ENCODE peak calls at places on chromosome 10, in nine cellular contexts. T is uterus; D is CD8-positive, alpha-beta T cell; U is adipocyte; G is tibial artery; S is Peyer's patch; Y is CD4-positive, CD25-positive, alpha-beta regulatory T cell; O is psoas muscle; Q is cardiac muscle cell. R is an unnamed sample.

GRCh38 chr10:129725011-129725410 is 239.1 kb downstream of the EBF3 start:
- DNase-seq in T (no peak), D (peak; percentile 37), U (no peak), G (no peak), S (peak; percentile 36), Y (no peak), O (no peak), Q (no peak), R (no peak)

GRCh38 chr10:133271521-133272300 is 5.0 kb downstream of the ADAM8 start:
- DNase-seq in T (no peak), D (no peak), U (no peak), G (no peak), S (no peak), Y (no peak), O (no peak), Q (no peak), R (no peak)

GRCh38 chr10:77784856-77785255 is 141.7 kb downstream of the DLG5 start:
- DNase-seq in T (no peak), D (no peak), U (peak; percentile 70), G (no peak), S (no peak), Y (no peak), O (no peak), Q (no peak), R (no peak)

GRCh38 chr10:4249841-4250496 is 465.0 kb upstream of the KLF6 start:
- DNase-seq in T (no peak), D (no peak), U (no peak), G (no peak), S (no peak), Y (no peak), O (no peak), Q (no peak), R (no peak)

GRCh38 chr10:94292448-94293118 is 70.2 kb downstream of the NOC3L start:
- DNase-seq in T (peak; percentile 40), D (no peak), U (peak; percentile 60), G (peak; percentile 70), S (no peak), Y (no peak), O (peak; percentile 70), Q (no peak), R (no peak)

GRCh38 chr10:103921750-103922195 is 3.8 kb upstream of the STN1 start:
- DNase-seq in T (no peak), D (no peak), U (no peak), G (no peak), S (peak; percentile 59), Y (peak; percentile 30), O (no peak), Q (peak; percentile 40), R (no peak)

GRCh38 chr10:23656735-23657134 is 217.9 kb downstream of the OTUD1 start:
- DNase-seq in T (no peak), D (no peak), U (no peak), G (no peak), S (no peak), Y (peak; percentile 8), O (no peak), Q (peak; percentile 28), R (no peak)

GRCh38 chr10:124248646-124249045 is 155.2 kb upstream of the CHST15 start:
- DNase-seq in T (no peak), D (no peak), U (no peak), G (no peak), S (peak; percentile 56), Y (no peak), O (no peak), Q (no peak), R (no peak)

GRCh38 chr10:14219411-14219810 is 111.3 kb downstream of the FRMD4A start:
- DNase-seq in T (no peak), D (no peak), U (no peak), G (no peak), S (no peak), Y (no peak), O (no peak), Q (no peak), R (no peak)

GRCh38 chr10:326350-326749 is 191.1 kb downstream of the ZMYND11 start:
- DNase-seq in T (no peak), D (no peak), U (no peak), G (no peak), S (no peak), Y (no peak), O (no peak), Q (no peak), R (no peak)

GRCh38 chr10:122386514-122386913 is 12.0 kb downstream of the PLEKHA1 start:
- DNase-seq in T (no peak), D (no peak), U (no peak), G (no peak), S (no peak), Y (no peak), O (no peak), Q (no peak), R (no peak)

GRCh38 chr10:5445006-5445405 is 32.6 kb downstream of the NET1 start:
- DNase-seq in T (no peak), D (no peak), U (no peak), G (no peak), S (no peak), Y (no peak), O (no peak), Q (no peak), R (no peak)

DNA sequence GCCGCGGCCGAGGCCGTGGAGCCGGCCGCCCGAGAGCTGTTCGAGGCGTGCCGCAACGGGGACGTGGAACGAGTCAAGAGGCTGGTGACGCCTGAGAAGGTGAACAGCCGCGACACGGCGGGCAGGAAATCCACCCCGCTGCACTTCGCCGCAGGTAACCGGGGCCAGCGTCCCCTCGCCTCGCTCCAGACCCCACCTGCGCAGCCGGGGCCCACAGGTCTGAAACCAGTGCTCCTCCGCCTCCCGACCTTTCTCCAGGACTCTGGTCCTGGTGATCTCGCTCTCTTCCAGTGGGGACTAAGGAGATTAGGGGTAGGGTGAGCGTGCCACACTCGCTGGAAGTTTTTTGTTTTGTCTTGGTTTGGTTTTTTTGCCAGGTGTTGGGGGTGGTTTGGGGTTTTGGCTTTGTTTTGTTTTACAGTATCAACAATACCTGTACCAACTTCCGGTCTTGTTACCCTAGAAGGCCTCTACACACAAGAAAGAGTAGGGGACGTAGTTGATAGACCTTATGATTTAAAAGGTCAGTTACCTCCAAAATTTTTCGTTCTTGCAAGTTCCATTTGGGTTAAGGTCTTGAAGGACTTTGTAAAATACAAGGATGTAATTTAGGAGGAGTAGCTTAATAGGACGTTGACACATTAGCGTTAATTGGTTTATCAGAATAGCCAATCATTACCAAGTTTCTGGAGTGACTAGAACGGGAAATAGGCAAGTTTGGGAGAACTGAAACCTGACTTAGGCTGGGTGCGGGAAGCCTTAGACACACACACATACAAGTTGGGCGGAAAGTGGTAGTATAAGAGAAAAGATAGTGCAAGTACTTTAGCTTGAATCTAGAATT is 732 bp downstream of the TNKS2 start:
- DNase-seq in T (no peak), D (peak; percentile 75), U (peak; percentile 74), G (peak; percentile 28), S (peak; percentile 79), Y (peak; percentile 72), O (no peak), Q (no peak), R (no peak)
- H3K9me3 ChIP-seq in T (no peaks in the 10 kb centered on the region), D (no peaks in the 10 kb centered on the region), U (no peaks in the 10 kb centered on the region), G (no peaks in the 10 kb centered on the region), S (no peaks in the 10 kb centered on the region), Y (no peaks in the 10 kb centered on the region), O (no peaks in the 10 kb centered on the region), Q (no peaks in the 10 kb centered on the region), R (no peaks in the 10 kb centered on the region)

GRCh38 chr10:96266118-96266770 is 5.1 kb downstream of the BLNK start:
- DNase-seq in T (no peak), D (no peak), U (no peak), G (no peak), S (no peak), Y (no peak), O (no peak), Q (no peak), R (no peak)

GRCh38 chr10:96269438-96270300 is 1.7 kb downstream of the BLNK start:
- DNase-seq in T (no peak), D (no peak), U (no peak), G (no peak), S (peak; percentile 68), Y (no peak), O (no peak), Q (no peak), R (no peak)

GRCh38 chr10:96268341-96268909 is 2.9 kb downstream of the BLNK start:
- DNase-seq in T (no peak), D (no peak), U (no peak), G (no peak), S (no peak), Y (no peak), O (no peak), Q (no peak), R (no peak)

GRCh38 chr10:96264938-96265337 is 6.4 kb downstream of the BLNK start:
- DNase-seq in T (no peak), D (no peak), U (no peak), G (no peak), S (no peak), Y (no peak), O (no peak), Q (no peak), R (no peak)

GRCh38 chr10:96267234-96267705 is 4.1 kb downstream of the BLNK start:
- DNase-seq in T (no peak), D (no peak), U (no peak), G (no peak), S (no peak), Y (no peak), O (no peak), Q (no peak), R (no peak)
- H3K4me3 ChIP-seq in T (no peak overlapping the region), D (no peak overlapping the region), U (no peak overlapping the region), G (no peak overlapping the region), S (no peak overlapping the region), Y (no peak overlapping the region), O (no peak overlapping the region), Q (no peak overlapping the region), R (no peak overlapping the region)

GRCh38 chr10:37403776-37404175 is 278.4 kb downstream of the ANKRD30A start:
- DNase-seq in T (no peak), D (no peak), U (no peak), G (no peak), S (no peak), Y (no peak), O (no peak), Q (no peak), R (no peak)
- H3K9me3 ChIP-seq in T (no peaks in the 10 kb centered on the region), D (no peaks in the 10 kb centered on the region), U (no peaks in the 10 kb centered on the region), G (no peaks in the 10 kb centered on the region), S (peaks cover 2% of the 10 kb centered on the region), Y (peaks cover 7% of the 10 kb centered on the region), O (no peaks in the 10 kb centered on the region), Q (no peaks in the 10 kb centered on the region), R (no peaks in the 10 kb centered on the region)

GRCh38 chr10:54470324-54470631 is 330.8 kb downstream of the PCDH15 start:
- DNase-seq in T (no peak), D (no peak), U (no peak), G (no peak), S (no peak), Y (no peak), O (no peak), Q (no peak), R (no peak)

DNA sequence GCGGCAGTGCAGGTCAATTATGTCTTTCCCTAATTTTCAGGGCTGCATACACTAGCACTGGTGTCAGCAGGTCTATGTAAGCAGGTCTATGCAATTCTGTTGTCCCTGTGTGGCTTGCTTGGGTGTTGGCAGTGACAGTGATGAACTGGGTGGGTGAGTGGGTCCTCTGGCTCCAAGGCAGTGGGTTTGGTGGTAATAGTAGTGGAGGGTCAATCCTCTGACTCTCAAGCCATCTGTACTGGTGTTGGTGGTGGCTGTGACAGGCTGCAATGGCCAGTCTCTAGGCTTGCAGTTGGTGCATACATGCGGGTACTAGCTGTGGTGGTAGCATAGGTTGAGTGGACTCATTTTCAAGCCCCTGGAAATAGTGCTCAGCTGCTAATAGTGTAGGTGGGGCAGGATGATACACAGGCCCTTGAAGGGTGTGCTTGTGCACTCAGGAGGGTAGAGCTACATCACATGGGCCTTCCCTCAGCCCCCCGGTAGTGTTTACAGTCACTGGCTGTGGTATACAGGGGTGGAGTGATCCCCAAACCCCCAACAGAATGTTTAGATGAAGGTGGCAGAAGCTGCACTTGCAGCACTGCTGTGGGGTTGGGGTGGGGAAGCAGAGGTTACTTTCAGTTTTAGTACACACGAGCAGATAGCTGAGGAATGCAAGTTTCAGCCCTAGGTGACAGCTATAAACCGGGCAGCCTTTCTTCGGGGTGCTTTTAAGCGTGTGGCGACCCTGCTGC is 331.3 kb downstream of the PCDH15 start:
- DNase-seq in T (no peak), D (no peak), U (no peak), G (no peak), S (no peak), Y (no peak), O (no peak), Q (no peak), R (no peak)
- H3K4me3 ChIP-seq in T (no peak overlapping the region), D (no peak overlapping the region), U (no peak overlapping the region), G (no peak overlapping the region), S (no peak overlapping the region), Y (no peak overlapping the region), O (no peak overlapping the region), Q (no peak overlapping the region), R (no peak overlapping the region)